ENCODE peak calls at places on chromosomes 2 and 18, in ten cellular contexts. K is fibroblast of the aortic adventitia, Z is fibroblast of pulmonary artery, F is psoas muscle, H is fibroblast of lung, X is AG10803, Y is suprapubic skin, M is right lobe of liver, W is body of pancreas, B is PC-3. A is an unnamed sample.

GRCh38 chr2:191170773-191171172 is 20.0 kb upstream of the STAT4 start:
- DNase-seq in K (no peak), Z (no peak), F (no peak), H (no peak), X (no peak), Y (no peak), M (no peak), W (no peak), B (peak), A (no peak)

GRCh38 chr2:15620340-15620739 is 28.7 kb downstream of the DDX1 start:
- DNase-seq in K (no peak), Z (no peak), F (no peak), H (no peak), X (no peak), Y (no peak), M (no peak), W (no peak), B (no peak), A (no peak)

GRCh38 chr2:241857041-241857541 is 1.6 kb downstream of the PDCD1 start:
- DNase-seq in K (no peak), Z (no peak), F (peak), H (no peak), X (no peak), Y (peak), M (peak), W (no peak), B (no peak), A (no peak)

GRCh38 chr2:196244966-196245365 is 73.6 kb upstream of the STK17B start:
- DNase-seq in K (peak), Z (peak), F (no peak), H (no peak), X (no peak), Y (no peak), M (no peak), W (no peak), B (no peak), A (no peak)

GRCh38 chr2:173571021-173571821 is 216.5 kb downstream of the CDCA7 start:
- DNase-seq in K (peak), Z (peak), F (no peak), H (peak), X (peak), Y (no peak), M (no peak), W (peak), B (peak), A (peak)

GRCh38 chr2:160813506-160813858 is 319.9 kb upstream of the RBMS1 start:
- DNase-seq in K (no peak), Z (no peak), F (no peak), H (no peak), X (no peak), Y (no peak), M (no peak), W (no peak), B (no peak), A (no peak)

GRCh38 chr2:172698041-172698863 is 37.4 kb upstream of the RAPGEF4 start:
- DNase-seq in K (peak), Z (peak), F (no peak), H (peak), X (peak), Y (no peak), M (no peak), W (no peak), B (peak), A (peak)

GRCh38 chr2:121293450-121294325 is 8.7 kb upstream of the TFCP2L1 start:
- DNase-seq in K (no peak), Z (no peak), F (no peak), H (no peak), X (no peak), Y (no peak), M (no peak), W (peak), B (no peak), A (no peak)

GRCh38 chr2:25377822-25378421 is 36.2 kb upstream of the DNMT3A start:
- DNase-seq in K (no peak), Z (no peak), F (no peak), H (no peak), X (no peak), Y (peak), M (no peak), W (no peak), B (no peak), A (no peak)

GRCh38 chr18:46169464-46169941 is 65.3 kb downstream of the HAUS1 start:
- DNase-seq in K (peak), Z (peak), F (no peak), H (peak), X (peak), Y (no peak), M (no peak), W (no peak), B (peak), A (peak)

GRCh38 chr2:241796610-241797138 is 12.3 kb upstream of the NEU4 start:
- DNase-seq in K (no peak), Z (no peak), F (peak), H (no peak), X (no peak), Y (no peak), M (no peak), W (no peak), B (no peak), A (no peak)

GRCh38 chr2:71605173-71605641 is 151.8 kb downstream of the DYSF start:
- DNase-seq in K (no peak), Z (peak), F (peak), H (no peak), X (no peak), Y (peak), M (peak), W (no peak), B (no peak), A (no peak)

GRCh38 chr2:14843507-14844204 is 211.1 kb downstream of the LRATD1 start:
- DNase-seq in K (no peak), Z (no peak), F (no peak), H (no peak), X (no peak), Y (no peak), M (no peak), W (no peak), B (no peak), A (no peak)

GRCh38 chr2:174176898-174177297 is 71.4 kb downstream of the OLA1 start:
- DNase-seq in K (no peak), Z (no peak), F (no peak), H (no peak), X (peak), Y (no peak), M (no peak), W (no peak), B (peak), A (peak)

GRCh38 chr2:23614701-23615100 is 229.7 kb downstream of the KLHL29 start:
- DNase-seq in K (no peak), Z (no peak), F (no peak), H (no peak), X (no peak), Y (no peak), M (peak), W (no peak), B (no peak), A (no peak)

GRCh38 chr2:24102677-24103076 is 18.0 kb upstream of the TP53I3 start:
- DNase-seq in K (no peak), Z (no peak), F (no peak), H (no peak), X (no peak), Y (no peak), M (no peak), W (no peak), B (no peak), A (no peak)

GRCh38 chr18:22391571-22392359 is 25.9 kb downstream of the CTAGE1 start:
- DNase-seq in K (peak), Z (peak), F (peak), H (peak), X (peak), Y (no peak), M (no peak), W (no peak), B (peak), A (peak)

GRCh38 chr2:151306621-151307020 is 17.2 kb upstream of the NMI start:
- DNase-seq in K (peak), Z (peak), F (no peak), H (peak), X (peak), Y (no peak), M (no peak), W (no peak), B (peak), A (peak)

GRCh38 chr18:63109789-63110188 is 209.8 kb downstream of the BCL2 start:
- DNase-seq in K (no peak), Z (no peak), F (no peak), H (no peak), X (no peak), Y (no peak), M (no peak), W (no peak), B (no peak), A (no peak)

GRCh38 chr18:27803957-27804356 is 373.0 kb downstream of the CDH2 start:
- DNase-seq in K (no peak), Z (no peak), F (no peak), H (no peak), X (no peak), Y (no peak), M (no peak), W (no peak), B (peak), A (no peak)

GRCh38 chr2:42321452-42322064 is 39.5 kb downstream of the COX7A2L start:
- DNase-seq in K (no peak), Z (no peak), F (no peak), H (no peak), X (no peak), Y (no peak), M (no peak), W (no peak), B (no peak), A (no peak)

GRCh38 chr18:42425025-42425424 is 470.0 kb downstream of the PIK3C3 start:
- DNase-seq in K (no peak), Z (no peak), F (no peak), H (no peak), X (no peak), Y (no peak), M (no peak), W (no peak), B (no peak), A (no peak)
- TF ChIP-seq CTCF in K (no peak), Z (no peak), F (no peak), H (no peak), X (no peak), Y (no peak), M (no peak), W (no peak), B (no peak), A (no peak)

DNA sequence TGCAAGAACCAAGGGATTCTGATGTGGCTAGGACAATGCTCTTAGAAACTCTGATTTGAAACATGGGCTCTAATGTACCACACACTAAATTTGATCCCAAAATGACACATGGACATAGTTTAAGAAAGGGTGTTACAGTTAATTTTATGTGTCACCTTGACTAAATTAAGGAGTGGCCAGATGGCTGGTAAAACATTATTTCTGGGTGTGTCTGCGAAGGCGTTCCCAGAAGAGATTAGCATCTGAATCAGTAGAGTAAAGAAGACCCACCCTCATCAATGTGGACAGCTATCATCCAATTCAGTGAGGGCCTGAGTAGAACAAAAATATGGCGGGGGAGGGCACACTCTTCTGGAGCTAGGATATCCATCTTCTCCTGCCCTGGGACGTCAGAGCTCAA is 283.1 kb upstream of the CHAC2 start:
- DNase-seq in K (no peak), Z (no peak), F (no peak), H (no peak), X (no peak), Y (no peak), M (no peak), W (no peak), B (no peak), A (no peak)
- H3K4me3 ChIP-seq in K (no peak), Z (no peak), F (no peak), H (no peak), X (no peak), Y (no peak), M (no peak), W (no peak), B (no peak), A (no peak)

GRCh38 chr2:96345403-96345802 is 9.8 kb downstream of the NCAPH start:
- DNase-seq in K (no peak), Z (no peak), F (no peak), H (no peak), X (no peak), Y (no peak), M (no peak), W (no peak), B (no peak), A (no peak)
- TF ChIP-seq CTCF in K (no peak), Z (peak), F (peak), H (peak), X (no peak), Y (no peak), M (peak), W (no peak), B (peak), A (peak)

GRCh38 chr2:232635820-232636219 is 2.4 kb downstream of the EFHD1 start:
- DNase-seq in K (no peak), Z (no peak), F (no peak), H (no peak), X (no peak), Y (no peak), M (no peak), W (no peak), B (no peak), A (no peak)

GRCh38 chr2:232632904-232633412 is 446 bp upstream of the EFHD1 start:
- DNase-seq in K (no peak), Z (peak), F (peak), H (peak), X (no peak), Y (no peak), M (peak), W (no peak), B (peak), A (no peak)

GRCh38 chr2:232633413-232634318 is at the start of gene EFHD1:
- DNase-seq in K (peak), Z (peak), F (peak), H (peak), X (peak), Y (peak), M (peak), W (peak), B (no peak), A (no peak)

GRCh38 chr2:232632229-232632903 is 1.0 kb upstream of the EFHD1 start:
- DNase-seq in K (no peak), Z (no peak), F (no peak), H (no peak), X (no peak), Y (no peak), M (no peak), W (no peak), B (no peak), A (no peak)

DNA sequence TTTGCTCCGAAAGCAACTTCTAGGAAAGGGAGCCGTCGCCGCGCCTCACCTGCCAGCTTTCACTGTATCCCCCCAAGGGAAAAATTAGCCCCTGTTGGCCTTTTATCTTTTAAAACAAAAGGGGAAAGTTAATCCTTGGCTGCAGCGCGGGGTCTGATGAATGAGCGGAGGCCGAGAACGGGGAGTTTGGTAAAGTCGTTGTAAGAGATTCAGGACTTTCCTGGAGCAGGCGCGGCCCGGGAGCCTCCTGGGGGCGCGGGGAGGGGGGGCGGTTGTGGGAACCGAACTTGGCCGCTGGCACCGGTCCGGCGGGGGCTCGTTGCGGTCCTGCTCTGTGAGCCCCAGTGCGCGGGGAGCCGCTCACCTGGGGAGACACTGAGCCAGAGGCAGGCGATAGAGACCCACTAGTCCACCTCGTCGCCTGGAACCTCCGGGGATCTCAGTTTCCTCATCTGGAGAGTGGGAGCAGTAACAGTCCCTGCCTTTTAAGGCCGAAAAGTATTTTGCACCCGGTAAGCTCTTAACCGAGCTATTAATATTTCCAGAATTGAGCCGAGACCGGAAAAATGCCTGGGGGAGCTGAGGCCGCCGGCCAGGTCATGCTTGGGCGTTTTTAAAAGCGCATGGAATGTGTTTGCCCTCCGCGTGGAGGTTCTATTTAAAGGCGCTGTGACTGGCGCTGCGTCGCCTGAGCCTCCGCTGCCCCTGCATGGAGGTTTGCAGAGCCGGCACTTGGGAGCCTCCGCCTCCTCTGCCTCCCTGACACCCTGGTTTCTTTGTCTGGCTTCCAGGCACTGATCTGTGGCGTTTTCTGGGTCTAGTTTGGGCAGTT is 1.1 kb downstream of the EFHD1 start:
- DNase-seq in K (no peak), Z (no peak), F (peak), H (no peak), X (peak), Y (no peak), M (no peak), W (no peak), B (no peak), A (no peak)
- H3K4me3 ChIP-seq in K (no peak), Z (no peak), F (peak), H (no peak), X (peak), Y (peak), M (peak), W (no peak), B (no peak), A (peak)

GRCh38 chr2:154696771-154697170 is 1.7 kb upstream of the KCNJ3 start:
- DNase-seq in K (no peak), Z (no peak), F (no peak), H (no peak), X (no peak), Y (no peak), M (no peak), W (no peak), B (no peak), A (no peak)

GRCh38 chr2:154698789-154699559 is 479 bp downstream of the KCNJ3 start:
- DNase-seq in K (no peak), Z (no peak), F (no peak), H (no peak), X (no peak), Y (no peak), M (peak), W (no peak), B (no peak), A (no peak)

GRCh38 chr2:154699560-154699901 is 1.0 kb downstream of the KCNJ3 start:
- DNase-seq in K (no peak), Z (no peak), F (no peak), H (no peak), X (no peak), Y (no peak), M (peak), W (peak), B (no peak), A (no peak)

GRCh38 chr2:154697422-154698237 is 865 bp upstream of the KCNJ3 start:
- DNase-seq in K (no peak), Z (no peak), F (peak), H (peak), X (no peak), Y (no peak), M (peak), W (peak), B (no peak), A (no peak)

DNA sequence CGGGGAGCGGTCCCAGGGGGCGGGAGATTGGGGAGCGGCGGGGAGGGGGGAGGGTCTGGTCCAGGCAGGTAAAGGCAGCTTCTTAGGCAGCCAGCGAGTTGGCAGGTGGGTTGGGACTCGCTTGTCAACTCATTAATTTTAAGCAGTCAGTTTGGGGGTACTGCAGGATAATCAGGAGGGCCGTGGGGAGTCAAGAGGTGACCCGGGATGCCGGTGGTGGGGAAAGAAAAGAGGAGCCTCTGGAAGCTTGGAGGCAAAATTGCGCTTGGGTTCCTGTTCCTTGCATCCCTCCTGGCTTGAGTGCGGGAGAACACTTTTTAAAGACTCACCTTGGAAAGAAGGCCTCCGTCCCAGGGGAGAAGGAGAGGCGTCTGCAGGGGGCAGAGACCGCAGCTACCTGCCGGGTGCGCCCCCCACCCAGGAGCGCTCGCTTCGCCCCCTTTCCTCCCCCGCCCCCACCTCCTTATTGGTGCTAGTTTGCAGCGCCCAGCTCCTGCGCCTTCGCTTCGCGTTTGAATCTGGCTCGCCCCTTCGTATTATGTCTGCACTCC is at the start of gene KCNJ3:
- DNase-seq in K (no peak), Z (no peak), F (no peak), H (no peak), X (no peak), Y (no peak), M (no peak), W (no peak), B (no peak), A (no peak)
- TF ChIP-seq CTCF in K (no peak), Z (no peak), F (no peak), H (no peak), X (no peak), Y (no peak), M (no peak), W (no peak), B (no peak), A (no peak)

GRCh38 chr2:60880988-60881932 is at the start of gene REL:
- DNase-seq in K (peak), Z (peak), F (peak), H (peak), X (peak), Y (peak), M (peak), W (peak), B (peak), A (peak)

GRCh38 chr2:60882971-60883753 is 1.8 kb downstream of the REL start:
- DNase-seq in K (peak), Z (peak), F (no peak), H (peak), X (peak), Y (no peak), M (no peak), W (peak), B (peak), A (no peak)

GRCh38 chr2:60885683-60886082 is 4.3 kb downstream of the REL start:
- DNase-seq in K (no peak), Z (no peak), F (no peak), H (no peak), X (no peak), Y (no peak), M (no peak), W (no peak), B (no peak), A (no peak)

GRCh38 chr2:60884795-60885194 is 3.4 kb downstream of the REL start:
- DNase-seq in K (peak), Z (peak), F (no peak), H (no peak), X (peak), Y (no peak), M (no peak), W (no peak), B (no peak), A (no peak)

DNA sequence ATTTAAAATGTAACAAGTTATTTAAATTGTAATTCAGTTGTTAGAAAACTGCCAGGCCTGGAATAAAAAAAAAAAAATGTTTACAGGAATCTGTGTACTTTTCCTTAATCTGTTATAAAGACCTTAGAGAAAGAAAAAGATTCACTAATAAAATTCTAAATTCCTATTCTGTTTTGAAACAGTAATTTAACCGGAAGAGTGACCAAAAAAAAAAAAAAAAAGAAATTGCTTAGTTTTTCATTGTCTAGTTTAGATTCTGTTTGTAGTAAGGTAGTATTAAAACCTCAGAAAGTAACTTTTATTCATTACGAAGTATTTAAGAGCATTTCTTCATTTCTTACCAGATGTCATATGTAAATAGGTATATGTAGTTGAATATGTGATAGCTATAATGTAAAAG is 2.5 kb downstream of the REL start:
- DNase-seq in K (peak), Z (no peak), F (no peak), H (no peak), X (no peak), Y (no peak), M (no peak), W (no peak), B (no peak), A (no peak)
- H3K4me3 ChIP-seq in K (no peak), Z (peak), F (peak), H (peak), X (no peak), Y (peak), M (peak), W (no peak), B (peak), A (no peak)

GRCh38 chr2:64337314-64337713 is 116.6 kb upstream of the LGALSL start:
- DNase-seq in K (no peak), Z (no peak), F (no peak), H (no peak), X (no peak), Y (peak), M (no peak), W (no peak), B (no peak), A (no peak)
- TF ChIP-seq CTCF in K (no peak), Z (no peak), F (no peak), H (no peak), X (no peak), Y (no peak), M (no peak), W (no peak), B (no peak), A (no peak)

A was measured in astrocyte of the cerebellum.